ENCODE peak calls at places on chromosomes 13 and 19, in four cellular contexts. P, I, S and Z are unnamed samples.

GRCh38 chr19:51461723-51462161 is 3.5 kb upstream of the SIGLEC8 start:
- DNase-seq in P (peak; percentile 16), I (no peak), S (no peak), Z (no peak)

GRCh38 chr19:58544591-58545285 is 874 bp downstream of the TRIM28 start:
- DNase-seq in I (peak; percentile 74), S (peak; percentile 58), P (no peak), Z (no peak)

GRCh38 chr19:58218899-58219298 is 9.8 kb upstream of the ZNF544 start:
- DNase-seq in S (no peak), P (no peak), I (no peak), Z (peak; percentile 37)

GRCh38 chr19:42544146-42544545 is 15.9 kb upstream of the CEACAM1 start:
- DNase-seq in P (no peak), I (no peak), S (no peak), Z (no peak)

GRCh38 chr19:16516923-16517610 is 20.9 kb downstream of the C19orf44 start:
- DNase-seq in I (no peak), S (no peak), P (no peak), Z (no peak)

GRCh38 chr19:7658219-7658686 is 10.6 kb upstream of the RETN start:
- DNase-seq in I (no peak), P (peak; percentile 37), S (no peak), Z (no peak)

GRCh38 chr13:96749825-96750224 is 244.5 kb downstream of the OXGR1 start:
- DNase-seq in I (no peak), P (no peak), S (no peak), Z (no peak)

GRCh38 chr13:40271931-40272775 is 394.3 kb downstream of the FOXO1 start:
- DNase-seq in S (peak; percentile 76), P (peak; percentile 38), I (peak; percentile 34), Z (peak; percentile 36)

GRCh38 chr13:98651716-98652115 is 74.8 kb upstream of the STK24 start:
- DNase-seq in S (no peak), P (no peak), I (no peak), Z (no peak)

GRCh38 chr13:79776538-79776937 is 295.6 kb downstream of the NDFIP2 start:
- DNase-seq in S (no peak), P (peak; percentile 13), I (no peak), Z (no peak)

GRCh38 chr19:29837448-29837961 is 25.7 kb downstream of the CCNE1 start:
- DNase-seq in P (no peak), S (no peak), I (peak; percentile 40), Z (no peak)

GRCh38 chr19:50654882-50655281 is 5.6 kb downstream of the C19orf81 start:
- DNase-seq in S (no peak), P (no peak), I (no peak), Z (no peak)

GRCh38 chr13:110916671-110917142 is 1.8 kb upstream of the ANKRD10 start:
- DNase-seq in I (no peak), S (no peak), P (no peak), Z (no peak)

GRCh38 chr13:31850041-31850440 is 110.7 kb downstream of the RXFP2 start:
- DNase-seq in S (no peak), P (no peak), I (no peak), Z (no peak)

GRCh38 chr13:66264976-66265375 is 965.2 kb downstream of the PCDH9 start:
- DNase-seq in S (no peak), P (no peak), I (no peak), Z (no peak)

GRCh38 chr19:980133-980998 is 3.8 kb upstream of the WDR18 start:
- DNase-seq in P (no peak), S (no peak), I (no peak), Z (peak; percentile 95)

GRCh38 chr19:1370579-1371361 is 12.9 kb upstream of the NDUFS7 start:
- DNase-seq in I (no peak), P (no peak), S (no peak), Z (no peak)

GRCh38 chr13:95100525-95101121 is 200.6 kb downstream of the ABCC4 start:
- DNase-seq in S (no peak), I (no peak), P (no peak), Z (no peak)

GRCh38 chr13:92407858-92408257 is 818.7 kb upstream of the GPC6 start:
- DNase-seq in S (no peak), I (no peak), P (no peak), Z (peak; percentile 11)

GRCh38 chr19:20423381-20424207 is 142.0 kb downstream of the ZNF737 start:
- DNase-seq in S (peak; percentile 59), I (peak; percentile 6), P (peak; percentile 44), Z (peak; percentile 94)

GRCh38 chr19:46791944-46792343 is 3.5 kb upstream of the SLC1A5 start:
- DNase-seq in I (no peak), P (no peak), S (no peak), Z (peak; percentile 72)

GRCh38 chr19:52336976-52337375 is 933 bp downstream of the ZNF610 start:
- DNase-seq in I (no peak), P (no peak), S (no peak), Z (peak; percentile 12)

GRCh38 chr13:50230365-50230978 is 215.2 kb downstream of the KCNRG start:
- DNase-seq in S (no peak), P (no peak), I (no peak), Z (no peak)

GRCh38 chr13:90926459-90926858 is 421.0 kb upstream of the MIR17HG start:
- DNase-seq in S (no peak), P (no peak), I (no peak), Z (no peak)

GRCh38 chr19:18308948-18309325 is 13.9 kb downstream of the LSM4 start:
- DNase-seq in S (no peak), P (no peak), I (no peak), Z (no peak)

GRCh38 chr13:80048802-80049201 is 292.1 kb downstream of the SPRY2 start:
- DNase-seq in I (peak; percentile 35), S (peak; percentile 84), P (peak; percentile 59), Z (peak; percentile 56)

GRCh38 chr19:57436392-57436791 is 1.3 kb downstream of the ZNF749 start:
- DNase-seq in I (no peak), P (no peak), S (no peak), Z (peak; percentile 10)

GRCh38 chr19:49403404-49404187 is 15.5 kb downstream of the KASH5 start:
- DNase-seq in P (no peak), I (no peak), S (no peak), Z (peak; percentile 90)

GRCh38 chr13:48528720-48529119 is 4.2 kb downstream of the RCBTB2 start:
- DNase-seq in P (no peak), I (no peak), S (no peak), Z (no peak)